ENCODE peak calls at places on chromosomes 1 and 21, in four cellular contexts. One of them, this sample, is unnamed.

GRCh38 chr1:53545663-53546408 is 86.6 kb downstream of the DMRTB1 start:
- DNase-seq in SK-N-SH: peak
- DNase-seq in transverse colon: peak
- DNase-seq in sigmoid colon: peak
- DNase-seq in this sample: no peak

GRCh38 chr1:94622757-94623156 is 81.2 kb upstream of the F3 start:
- DNase-seq in SK-N-SH: no peak
- DNase-seq in transverse colon: no peak
- DNase-seq in sigmoid colon: no peak
- DNase-seq in this sample: no peak

GRCh38 chr1:220526294-220526693 is 1.6 kb upstream of the MARK1 start:
- DNase-seq in SK-N-SH: peak
- DNase-seq in transverse colon: no peak
- DNase-seq in sigmoid colon: no peak
- DNase-seq in this sample: no peak

GRCh38 chr1:202283379-202283844 is 58.3 kb downstream of the UBE2T start:
- DNase-seq in SK-N-SH: peak
- DNase-seq in transverse colon: no peak
- DNase-seq in sigmoid colon: no peak
- DNase-seq in this sample: no peak

GRCh38 chr1:232432313-232432712 is 197.6 kb downstream of the SIPA1L2 start:
- DNase-seq in SK-N-SH: peak
- DNase-seq in transverse colon: no peak
- DNase-seq in sigmoid colon: no peak
- DNase-seq in this sample: no peak

GRCh38 chr1:18749569-18749968 is 109.9 kb downstream of the TAS1R2 start:
- DNase-seq in SK-N-SH: no peak
- DNase-seq in transverse colon: no peak
- DNase-seq in sigmoid colon: no peak
- DNase-seq in this sample: no peak

GRCh38 chr1:81463889-81464288 is 336.8 kb upstream of the ADGRL2 start:
- DNase-seq in SK-N-SH: no peak
- DNase-seq in transverse colon: no peak
- DNase-seq in sigmoid colon: no peak
- DNase-seq in this sample: no peak

GRCh38 chr1:83015163-83015562 is 983.8 kb downstream of the TTLL7 start:
- DNase-seq in SK-N-SH: no peak
- DNase-seq in transverse colon: no peak
- DNase-seq in sigmoid colon: no peak
- DNase-seq in this sample: no peak

GRCh38 chr1:219459321-219460105 is 153.4 kb downstream of the ZC3H11B start:
- DNase-seq in SK-N-SH: peak
- DNase-seq in transverse colon: no peak
- DNase-seq in sigmoid colon: no peak
- DNase-seq in this sample: no peak

GRCh38 chr1:78101514-78101913 is 55.7 kb downstream of the GIPC2 start:
- DNase-seq in SK-N-SH: no peak
- DNase-seq in transverse colon: peak
- DNase-seq in sigmoid colon: no peak
- DNase-seq in this sample: no peak

GRCh38 chr1:48470506-48470905 is 1.5 kb downstream of the SPATA6 start:
- DNase-seq in SK-N-SH: no peak
- DNase-seq in transverse colon: peak
- DNase-seq in sigmoid colon: peak
- DNase-seq in this sample: no peak

GRCh38 chr1:56496861-56497772 is 82.2 kb downstream of the PLPP3 start:
- DNase-seq in SK-N-SH: peak
- DNase-seq in transverse colon: no peak
- DNase-seq in sigmoid colon: no peak
- DNase-seq in this sample: no peak

GRCh38 chr1:89800718-89801117 is 20.1 kb upstream of the LRRC8D start:
- DNase-seq in SK-N-SH: no peak
- DNase-seq in transverse colon: no peak
- DNase-seq in sigmoid colon: no peak
- DNase-seq in this sample: no peak

GRCh38 chr1:24364975-24365678 is 46.0 kb downstream of the GRHL3 start:
- DNase-seq in SK-N-SH: peak
- DNase-seq in transverse colon: no peak
- DNase-seq in sigmoid colon: peak
- DNase-seq in this sample: no peak

GRCh38 chr1:150549496-150550221 is 451 bp downstream of the ADAMTSL4 start:
- DNase-seq in SK-N-SH: no peak
- DNase-seq in transverse colon: peak
- DNase-seq in sigmoid colon: peak
- DNase-seq in this sample: no peak

GRCh38 chr1:183180213-183180612 is 5.9 kb upstream of the LAMC2 start:
- DNase-seq in SK-N-SH: peak
- DNase-seq in transverse colon: peak
- DNase-seq in sigmoid colon: peak
- DNase-seq in this sample: peak
- TF ChIP-seq EP300 in SK-N-SH: no peak
- TF ChIP-seq EP300 in transverse colon: no peak
- TF ChIP-seq EP300 in sigmoid colon: no peak
- TF ChIP-seq EP300 in this sample: no peak

DNA sequence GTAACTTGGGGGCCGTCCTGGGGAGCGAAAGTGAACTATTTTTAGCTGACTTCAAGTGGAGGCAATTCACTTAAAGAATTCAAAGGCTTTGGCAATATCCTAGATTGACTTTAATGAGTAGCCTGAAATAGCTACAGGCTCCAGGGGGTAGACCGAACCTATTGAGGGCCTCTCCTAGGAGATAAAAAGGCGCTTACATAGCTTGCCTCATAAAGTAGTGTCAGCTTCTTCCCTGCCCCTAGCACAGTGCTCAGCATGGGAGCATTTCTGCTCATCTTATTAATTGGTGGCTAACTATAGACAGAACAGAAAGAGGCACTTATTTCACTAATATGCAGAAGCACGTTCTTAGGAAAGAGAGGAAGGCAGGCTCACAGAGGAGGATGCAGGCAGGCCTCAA is 12.3 kb upstream of the CTNNBIP1 start:
- DNase-seq in SK-N-SH: no peak
- DNase-seq in transverse colon: no peak
- DNase-seq in sigmoid colon: no peak
- DNase-seq in this sample: no peak
- TF ChIP-seq EP300 in SK-N-SH: no peak
- TF ChIP-seq EP300 in transverse colon: no peak
- TF ChIP-seq EP300 in sigmoid colon: no peak
- TF ChIP-seq EP300 in this sample: no peak

GRCh38 chr1:59404725-59405124 is 107.8 kb downstream of the FGGY start:
- DNase-seq in SK-N-SH: no peak
- DNase-seq in transverse colon: no peak
- DNase-seq in sigmoid colon: no peak
- DNase-seq in this sample: no peak
- TF ChIP-seq EP300 in SK-N-SH: no peak
- TF ChIP-seq EP300 in transverse colon: no peak
- TF ChIP-seq EP300 in sigmoid colon: no peak
- TF ChIP-seq EP300 in this sample: no peak

GRCh38 chr1:184905601-184906322 is 68.5 kb downstream of the NIBAN1 start:
- DNase-seq in SK-N-SH: no peak
- DNase-seq in transverse colon: peak
- DNase-seq in sigmoid colon: no peak
- DNase-seq in this sample: no peak

GRCh38 chr1:184906771-184907170 is 67.5 kb downstream of the NIBAN1 start:
- DNase-seq in SK-N-SH: no peak
- DNase-seq in transverse colon: no peak
- DNase-seq in sigmoid colon: no peak
- DNase-seq in this sample: no peak

GRCh38 chr1:184900507-184900906 is 73.8 kb downstream of the NIBAN1 start:
- DNase-seq in SK-N-SH: no peak
- DNase-seq in transverse colon: no peak
- DNase-seq in sigmoid colon: no peak
- DNase-seq in this sample: no peak

DNA sequence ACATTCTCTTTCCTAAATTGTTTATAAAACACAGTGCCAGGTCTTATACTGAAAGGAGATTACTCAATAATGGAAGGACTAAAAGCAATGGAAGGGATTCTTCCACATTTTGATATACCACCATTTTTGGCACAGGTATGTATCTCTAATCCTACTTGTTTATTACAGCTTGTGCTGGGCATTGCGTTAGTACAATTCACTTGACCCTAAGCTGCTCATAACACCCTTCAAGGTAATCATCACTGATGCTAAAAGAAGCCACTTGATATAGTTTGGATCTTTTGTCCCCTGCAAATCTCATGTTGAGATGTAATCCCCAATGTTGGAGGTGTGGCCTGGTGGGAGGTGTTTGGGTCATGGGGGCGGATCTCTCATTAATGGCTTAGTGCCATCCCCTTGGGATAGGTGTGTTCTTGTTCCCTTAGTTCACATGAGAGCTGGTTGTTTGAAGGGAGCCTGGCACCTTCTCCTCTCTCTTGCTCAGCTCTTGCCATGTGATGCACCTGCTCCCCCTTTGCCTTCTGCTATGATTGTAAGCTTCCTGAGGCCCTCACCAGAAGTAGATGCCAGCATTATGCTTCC is 71.1 kb downstream of the NIBAN1 start:
- DNase-seq in SK-N-SH: no peak
- DNase-seq in transverse colon: no peak
- DNase-seq in sigmoid colon: no peak
- DNase-seq in this sample: no peak
- TF ChIP-seq EP300 in SK-N-SH: no peak
- TF ChIP-seq EP300 in transverse colon: no peak
- TF ChIP-seq EP300 in sigmoid colon: no peak
- TF ChIP-seq EP300 in this sample: no peak

GRCh38 chr1:29124366-29125236 is 898 bp upstream of the TMEM200B start:
- DNase-seq in SK-N-SH: peak
- DNase-seq in transverse colon: peak
- DNase-seq in sigmoid colon: peak
- DNase-seq in this sample: peak
- TF ChIP-seq EP300 in SK-N-SH: no peak
- TF ChIP-seq EP300 in transverse colon: no peak
- TF ChIP-seq EP300 in sigmoid colon: peak
- TF ChIP-seq EP300 in this sample: peak

GRCh38 chr1:170240409-170240808 is 94.7 kb downstream of the NTMT2 start:
- DNase-seq in SK-N-SH: no peak
- DNase-seq in transverse colon: no peak
- DNase-seq in sigmoid colon: no peak
- DNase-seq in this sample: no peak
- TF ChIP-seq EP300 in SK-N-SH: no peak
- TF ChIP-seq EP300 in transverse colon: no peak
- TF ChIP-seq EP300 in sigmoid colon: no peak
- TF ChIP-seq EP300 in this sample: no peak

GRCh38 chr1:31701137-31701736 is 2.6 kb downstream of the COL16A1 start:
- DNase-seq in SK-N-SH: peak
- DNase-seq in transverse colon: peak
- DNase-seq in sigmoid colon: peak
- DNase-seq in this sample: peak
- TF ChIP-seq EP300 in SK-N-SH: peak
- TF ChIP-seq EP300 in transverse colon: no peak
- TF ChIP-seq EP300 in sigmoid colon: peak
- TF ChIP-seq EP300 in this sample: no peak

GRCh38 chr1:42926235-42926869 is 32.3 kb downstream of the SLC2A1 start:
- DNase-seq in SK-N-SH: no peak
- DNase-seq in transverse colon: no peak
- DNase-seq in sigmoid colon: no peak
- DNase-seq in this sample: no peak

GRCh38 chr1:42924249-42925131 is 34.2 kb downstream of the SLC2A1 start:
- DNase-seq in SK-N-SH: peak
- DNase-seq in transverse colon: peak
- DNase-seq in sigmoid colon: peak
- DNase-seq in this sample: peak

GRCh38 chr1:42923367-42924248 is 35.1 kb downstream of the SLC2A1 start:
- DNase-seq in SK-N-SH: peak
- DNase-seq in transverse colon: no peak
- DNase-seq in sigmoid colon: no peak
- DNase-seq in this sample: no peak

GRCh38 chr1:42925132-42925769 is 33.4 kb downstream of the SLC2A1 start:
- DNase-seq in SK-N-SH: no peak
- DNase-seq in transverse colon: no peak
- DNase-seq in sigmoid colon: no peak
- DNase-seq in this sample: no peak

DNA sequence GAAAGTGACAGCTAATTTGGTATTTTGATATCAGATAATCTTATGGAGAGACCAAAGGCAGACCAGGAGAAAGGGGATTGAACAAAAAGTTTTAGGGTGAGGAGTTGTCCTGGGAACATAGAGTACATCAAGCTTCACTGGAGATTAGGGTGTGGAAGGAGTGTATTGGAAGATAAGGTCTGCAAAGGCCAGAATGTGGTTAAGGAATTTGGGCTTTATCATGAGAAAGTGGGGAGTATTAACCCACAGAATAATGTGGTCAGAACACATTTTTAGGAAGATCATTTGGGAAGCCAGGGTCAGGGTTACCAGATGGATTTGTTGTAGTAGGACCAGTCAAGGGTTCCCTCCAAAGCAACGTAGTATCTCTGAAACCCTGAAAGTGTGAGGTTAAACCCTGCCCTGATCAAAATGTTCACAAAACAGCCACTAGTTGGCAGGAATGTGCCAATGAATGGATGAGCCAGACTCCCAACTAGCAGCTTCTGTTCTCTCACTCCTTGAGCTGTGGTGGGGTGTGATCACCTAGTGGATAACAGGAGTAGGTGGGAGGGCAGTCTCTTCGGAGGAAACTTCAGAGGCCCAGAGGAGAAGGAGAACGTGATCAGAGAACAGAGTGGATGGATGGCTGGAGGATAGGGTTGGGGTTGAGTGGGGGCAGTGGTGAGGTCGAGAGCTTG is 35.8 kb downstream of the SLC2A1 start:
- DNase-seq in SK-N-SH: peak
- DNase-seq in transverse colon: peak
- DNase-seq in sigmoid colon: no peak
- DNase-seq in this sample: peak
- TF ChIP-seq EP300 in SK-N-SH: no peak
- TF ChIP-seq EP300 in transverse colon: no peak
- TF ChIP-seq EP300 in sigmoid colon: no peak
- TF ChIP-seq EP300 in this sample: peak

GRCh38 chr21:31731802-31732537 is at the start of gene SCAF4:
- DNase-seq in SK-N-SH: peak
- DNase-seq in transverse colon: peak
- DNase-seq in sigmoid colon: peak
- DNase-seq in this sample: peak
- TF ChIP-seq EP300 in SK-N-SH: no peak
- TF ChIP-seq EP300 in transverse colon: no peak
- TF ChIP-seq EP300 in sigmoid colon: no peak
- TF ChIP-seq EP300 in this sample: peak

This sample was measured in tibial nerve.